ENCODE peak calls at places on chromosomes 13 and 19, in six cellular contexts. F is activated naive CD4-positive, alpha-beta T cell treated with Interleukin-2 at 50 U/mL for 16 hours; P is M059J; S is Ammon's horn; U is T1000; J is stimulated activated CD4-positive, alpha-beta T cell treated with anti-CD3 and anti-CD28 coated beads, TNF-alpha, amount 100 ng/mL, for 48 hours. D is an unnamed sample.

GRCh38 chr19:48638831-48639381 is 1.7 kb upstream of the DBP start:
- DNase-seq in J (no peak), P (no peak), S (no peak), U (no peak), F (no peak), D (peak; percentile 33)

GRCh38 chr13:48222358-48223015 is 10.5 kb upstream of the ITM2B start:
- DNase-seq in P (peak; percentile 15), U (no peak), S (no peak), J (no peak), F (no peak), D (no peak)

GRCh38 chr19:55391702-55392615 is 6.2 kb downstream of the RPL28 start:
- DNase-seq in U (no peak), F (no peak), J (no peak), P (no peak), S (no peak), D (peak; percentile 59)

GRCh38 chr19:49557641-49558325 is 22.6 kb downstream of the NOSIP start:
- DNase-seq in F (no peak), J (no peak), S (no peak), U (no peak), P (no peak), D (no peak)

GRCh38 chr13:110341445-110342247 is 34.6 kb downstream of the COL4A2 start:
- DNase-seq in J (no peak), P (no peak), U (no peak), S (peak; percentile 55), F (no peak), D (no peak)

GRCh38 chr13:114112826-114113322 is 19.5 kb downstream of the RASA3 start:
- DNase-seq in S (no peak), F (no peak), J (no peak), P (no peak), U (no peak), D (no peak)

GRCh38 chr13:67119481-67119883 is 110.7 kb downstream of the PCDH9 start:
- DNase-seq in S (no peak), U (no peak), F (no peak), P (peak; percentile 3), J (no peak), D (peak; percentile 29)

GRCh38 chr19:39152066-39152465 is 26.5 kb downstream of the PAK4 start:
- DNase-seq in P (no peak), S (no peak), J (no peak), F (no peak), U (no peak), D (no peak)

GRCh38 chr13:114010401-114011101 is 36.7 kb upstream of the C13orf46 start:
- DNase-seq in S (no peak), U (no peak), J (no peak), P (no peak), F (no peak), D (no peak)

GRCh38 chr19:42683917-42684513 is 56.3 kb downstream of the PSG3 start:
- DNase-seq in F (no peak), U (no peak), P (peak; percentile 26), J (no peak), S (no peak), D (peak; percentile 46)

GRCh38 chr13:52345048-52345447 is 60.9 kb downstream of the THSD1 start:
- DNase-seq in F (no peak), P (peak; percentile 24), S (no peak), J (no peak), U (no peak), D (no peak)

GRCh38 chr19:17950310-17951150 is 16.4 kb upstream of the KCNN1 start:
- DNase-seq in P (no peak), U (no peak), J (no peak), S (no peak), F (peak; percentile 52), D (peak; percentile 54)

GRCh38 chr19:322616-323015 is 22.0 kb downstream of the MIER2 start:
- DNase-seq in F (no peak), S (no peak), U (no peak), P (no peak), J (no peak), D (no peak)

GRCh38 chr13:39600766-39601165 is 2.2 kb downstream of the LHFPL6 start:
- DNase-seq in P (peak; percentile 35), U (no peak), F (no peak), S (peak; percentile 53), J (no peak), D (no peak)

GRCh38 chr13:87123987-87124784 is 547.0 kb upstream of the SLITRK5 start:
- DNase-seq in J (no peak), S (peak; percentile 62), P (peak; percentile 95), U (peak; percentile 40), F (no peak), D (peak; percentile 58)

GRCh38 chr13:50125306-50125555 is 110.0 kb downstream of the KCNRG start:
- DNase-seq in P (no peak), J (no peak), U (no peak), F (no peak), S (no peak), D (no peak)

GRCh38 chr13:114140909-114141255 is 8.5 kb upstream of the RASA3 start:
- DNase-seq in S (no peak), U (no peak), F (peak; percentile 44), P (no peak), J (no peak), D (peak; percentile 19)

GRCh38 chr19:21358768-21359451 is at the start of gene ZNF738:
- DNase-seq in U (peak; percentile 79), J (peak; percentile 77), F (peak; percentile 87), S (peak; percentile 98), P (peak; percentile 94), D (peak; percentile 97)

GRCh38 chr13:76512676-76513277 is 373.4 kb downstream of the KCTD12 start:
- DNase-seq in U (no peak), F (no peak), S (no peak), P (peak; percentile 77), J (no peak), D (peak; percentile 83)

GRCh38 chr19:14393303-14393702 is 12.1 kb downstream of the ADGRE5 start:
- DNase-seq in J (no peak), S (no peak), U (no peak), F (no peak), P (no peak), D (no peak)

GRCh38 chr19:17741456-17741855 is 9.8 kb upstream of the FCHO1 start:
- DNase-seq in J (no peak), P (no peak), F (no peak), U (no peak), S (no peak), D (no peak)

GRCh38 chr13:23621316-23621645 is 51.1 kb downstream of the TNFRSF19 start:
- DNase-seq in P (peak; percentile 93), F (no peak), U (peak; percentile 15), S (no peak), J (peak; percentile 2), D (peak; percentile 76)

GRCh38 chr13:101623469-101624209 is 171.2 kb downstream of the ITGBL1 start:
- DNase-seq in J (no peak), F (no peak), S (no peak), U (no peak), P (peak; percentile 32), D (peak; percentile 1)

GRCh38 chr13:19959141-19959830 is 759 bp downstream of the ZMYM2 start:
- DNase-seq in P (peak; percentile 46), U (peak; percentile 26), F (peak; percentile 76), S (peak; percentile 64), J (peak; percentile 55), D (peak; percentile 81)

GRCh38 chr13:18944501-18945068 is 237.0 kb downstream of the TUBA3C start:
- DNase-seq in F (no peak), S (no peak), J (no peak), P (no peak), U (no peak), D (no peak)

D was measured in DMS53.